ENCODE peak calls at places on chromosomes 5 and 9, in seven cellular contexts. Q is testis, J is foreskin fibroblast, V is tibial artery, K is bronchial epithelial cell, Y is astrocyte, G is fibroblast of pulmonary artery. B is an unnamed sample.

GRCh38 chr5:177112589-177113220 is 20.9 kb upstream of the NSD1 start:
- DNase-seq in K (no peak), G (no peak), Y (no peak), J (no peak), V (no peak), Q (no peak), B (no peak)

GRCh38 chr9:134065720-134066419 is 2.0 kb downstream of the BRD3 start:
- DNase-seq in Y (peak), K (peak), G (peak), Q (peak), V (peak), J (peak), B (peak)

GRCh38 chr5:158970569-158971014 is 129.1 kb downstream of the EBF1 start:
- DNase-seq in K (no peak), G (no peak), Y (peak), V (no peak), J (no peak), Q (no peak), B (no peak)

GRCh38 chr9:124267271-124267807 is 9.6 kb downstream of the NEK6 start:
- DNase-seq in J (peak), Y (peak), Q (no peak), K (peak), G (peak), V (peak), B (peak)

GRCh38 chr5:146015001-146015400 is 78.6 kb downstream of the SH3RF2 start:
- DNase-seq in G (no peak), V (no peak), K (no peak), Q (no peak), Y (no peak), J (no peak), B (no peak)

GRCh38 chr5:36526537-36526936 is 79.9 kb upstream of the SLC1A3 start:
- DNase-seq in Q (no peak), G (no peak), J (no peak), V (no peak), Y (no peak), K (peak), B (no peak)

GRCh38 chr9:13719981-13720380 is 440.5 kb upstream of the MPDZ start:
- DNase-seq in K (peak), J (peak), Y (peak), Q (no peak), G (peak), V (no peak), B (no peak)

GRCh38 chr9:114112325-114112724 is 13.2 kb upstream of the KIF12 start:
- DNase-seq in G (no peak), Y (no peak), K (no peak), J (peak), V (no peak), Q (no peak), B (no peak)

GRCh38 chr9:131423171-131423581 is 29.3 kb downstream of the PRRC2B start:
- DNase-seq in Y (peak), K (peak), G (peak), Q (peak), J (peak), V (no peak), B (peak)

GRCh38 chr5:5648694-5649093 is 226.2 kb downstream of the ICE1 start:
- DNase-seq in K (no peak), V (no peak), J (no peak), Q (no peak), Y (no peak), G (no peak), B (no peak)

GRCh38 chr5:5650242-5650641 is 227.8 kb downstream of the ICE1 start:
- DNase-seq in J (no peak), V (no peak), Q (no peak), Y (no peak), G (peak), K (no peak), B (no peak)

GRCh38 chr5:5650949-5651348 is 228.5 kb downstream of the ICE1 start:
- DNase-seq in Q (no peak), V (no peak), G (no peak), K (no peak), J (no peak), Y (no peak), B (no peak)

GRCh38 chr5:5649641-5650040 is 227.2 kb downstream of the ICE1 start:
- DNase-seq in J (no peak), Y (no peak), V (no peak), G (no peak), Q (no peak), K (no peak), B (no peak)

GRCh38 chr5:5652181-5652580 is 229.7 kb downstream of the ICE1 start:
- DNase-seq in J (no peak), G (no peak), V (no peak), Y (no peak), Q (no peak), K (no peak), B (no peak)
- TF ChIP-seq CTCF in J (no peak), G (no peak), V (no peak), Y (no peak), Q (no peak), K (no peak), B (no peak)

GRCh38 chr9:121652037-121652837 is 803 bp downstream of the DAB2IP start:
- DNase-seq in V (no peak), G (no peak), K (no peak), Q (peak), Y (no peak), J (peak), B (no peak)
- H3K4me3 ChIP-seq in V (peak), G (peak), K (peak), Q (peak), Y (peak), J (peak), B (peak)

GRCh38 chr9:6758418-6759113 is 793 bp downstream of the KDM4C start:
- DNase-seq in J (peak), Q (peak), G (peak), V (peak), K (peak), Y (no peak), B (peak)
- TF ChIP-seq CTCF in J (no peak), Q (no peak), G (no peak), V (no peak), K (no peak), Y (no peak), B (no peak)

GRCh38 chr9:129166962-129167557 is 11.0 kb downstream of the IER5L start:
- DNase-seq in Y (peak), G (peak), J (peak), V (peak), K (peak), Q (peak), B (no peak)
- H3K4me3 ChIP-seq in Y (no peak), G (peak), J (no peak), V (peak), K (peak), Q (no peak), B (no peak)

GRCh38 chr5:170861855-170862766 is at the start of gene RANBP17:
- DNase-seq in V (no peak), G (peak), Q (peak), Y (peak), J (peak), K (peak), B (peak)
- TF ChIP-seq CTCF in V (no peak), G (no peak), Q (no peak), Y (no peak), J (no peak), K (peak), B (no peak)

DNA sequence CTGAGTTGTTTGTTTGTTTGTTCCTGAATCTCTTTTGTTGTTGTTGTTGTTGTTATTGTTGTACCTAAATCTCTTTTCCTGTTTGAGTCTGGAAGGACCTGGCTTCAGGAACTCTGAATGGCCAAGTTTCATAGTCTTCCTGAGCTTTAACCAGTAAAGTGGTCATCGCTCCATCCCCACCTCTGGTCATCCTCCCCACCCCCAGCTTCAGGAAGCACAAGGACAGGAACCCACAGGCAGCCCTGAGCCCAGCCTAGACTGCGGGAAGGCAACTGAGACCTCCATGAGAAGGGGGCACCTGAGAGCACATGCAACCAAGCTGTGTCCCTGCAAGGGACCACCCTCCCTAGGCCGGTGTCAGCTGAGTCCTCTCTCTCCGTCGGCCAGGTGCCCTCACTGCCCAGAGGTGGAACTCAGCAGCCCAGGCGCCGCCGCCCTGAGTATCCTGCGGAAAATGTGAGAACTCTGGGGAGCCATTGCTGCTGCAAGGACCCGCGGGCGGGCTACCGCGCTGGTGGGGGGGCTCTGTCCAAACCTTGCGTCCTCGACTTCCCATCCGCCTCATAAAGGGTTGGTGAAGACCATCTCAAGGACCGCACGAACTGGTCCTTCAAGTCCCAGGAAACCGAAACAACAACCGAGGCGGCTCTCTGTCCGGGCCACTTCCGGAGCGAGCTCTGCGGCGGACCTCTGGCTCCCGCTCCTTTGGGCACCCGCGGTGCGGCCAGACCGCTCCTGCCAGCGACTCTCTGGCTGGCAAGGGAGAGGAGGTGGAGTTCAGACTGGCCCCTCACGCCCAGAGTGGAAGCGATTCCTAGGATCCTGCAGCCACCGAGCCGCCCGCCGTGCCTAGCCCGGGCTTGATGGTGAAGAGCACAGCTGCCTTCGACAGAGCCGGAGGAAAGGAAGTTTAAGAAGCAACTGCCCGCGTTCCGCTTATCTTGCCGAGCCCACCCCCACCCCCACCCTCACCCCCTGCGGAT is 4.2 kb downstream of the BARX1 start:
- DNase-seq in K (no peak), J (peak), V (no peak), G (no peak), Q (peak), Y (no peak), B (peak)
- H3K4me3 ChIP-seq in K (peak), J (peak), V (peak), G (peak), Q (peak), Y (peak), B (peak)